ENCODE peak calls at places on chromosomes 12 and 14, in six cellular contexts. N is cardiac muscle cell, Y is upper lobe of left lung, P is fibroblast of lung, B is tibial artery, R is heart right ventricle. O is an unnamed sample.

GRCh38 chr14:54220122-54220691 is 176.6 kb upstream of the CDKN3 start:
- DNase-seq in Y (peak; percentile 54), P (no peak), R (peak; percentile 49), B (no peak), N (peak; percentile 53), O (no peak)

GRCh38 chr12:8664228-8664963 is 1.8 kb upstream of the MFAP5 start:
- DNase-seq in Y (no peak), R (peak; percentile 64), P (peak; percentile 32), N (no peak), B (peak; percentile 62), O (no peak)

GRCh38 chr12:34198924-34199323 is 176.6 kb downstream of the ALG10 start:
- DNase-seq in N (no peak), R (no peak), Y (no peak), B (no peak), P (no peak), O (no peak)

GRCh38 chr14:59591641-59592040 is 15.0 kb upstream of the CCDC175 start:
- DNase-seq in N (no peak), B (no peak), Y (no peak), P (no peak), R (no peak), O (no peak)

GRCh38 chr14:20539906-20540305 is 20.9 kb downstream of the RNASE9 start:
- DNase-seq in R (no peak), B (no peak), N (no peak), Y (no peak), P (no peak), O (no peak)

GRCh38 chr12:28089363-28089762 is 100.9 kb upstream of the CCDC91 start:
- DNase-seq in Y (no peak), B (no peak), P (peak; percentile 43), R (peak; percentile 16), N (no peak), O (no peak)

GRCh38 chr12:43099691-43100163 is 452.3 kb downstream of the ADAMTS20 start:
- DNase-seq in N (no peak), R (no peak), Y (no peak), B (no peak), P (peak; percentile 36), O (no peak)

GRCh38 chr12:78156751-78157150 is 326.1 kb downstream of the NAV3 start:
- DNase-seq in N (no peak), P (peak; percentile 23), Y (no peak), R (no peak), B (no peak), O (no peak)

GRCh38 chr14:67636361-67636919 is 16.7 kb downstream of the ARG2 start:
- DNase-seq in N (no peak), B (no peak), P (no peak), Y (no peak), R (no peak), O (no peak)

GRCh38 chr12:578743-579449 is 84.3 kb downstream of the NINJ2 start:
- DNase-seq in B (no peak), R (peak; percentile 3), N (peak; percentile 37), Y (no peak), P (peak; percentile 26), O (no peak)

GRCh38 chr12:22361785-22362184 is 27.3 kb upstream of the ST8SIA1 start:
- DNase-seq in Y (no peak), N (no peak), P (no peak), R (no peak), B (no peak), O (no peak)

GRCh38 chr12:75783093-75783877 is 248.3 kb downstream of the PHLDA1 start:
- DNase-seq in Y (no peak), R (peak; percentile 32), P (peak; percentile 41), B (no peak), N (no peak), O (no peak)

GRCh38 chr12:48824112-48824511 is 5.8 kb downstream of the CACNB3 start:
- DNase-seq in Y (no peak), R (no peak), B (no peak), N (no peak), P (no peak), O (no peak)

GRCh38 chr12:66693901-66694513 is 15.1 kb upstream of the GRIP1 start:
- DNase-seq in P (peak; percentile 64), R (peak; percentile 11), N (peak; percentile 77), B (no peak), Y (no peak), O (no peak)

GRCh38 chr14:66476964-66477363 is 9.2 kb upstream of the CCDC196 start:
- DNase-seq in Y (no peak), N (no peak), B (no peak), P (peak; percentile 34), R (no peak), O (no peak)

GRCh38 chr12:59005195-59005961 is 85.1 kb upstream of the LRIG3 start:
- DNase-seq in P (peak; percentile 8), B (no peak), Y (no peak), N (peak; percentile 5), R (no peak), O (no peak)

GRCh38 chr12:104455594-104456416 is 943 bp upstream of the CHST11 start:
- DNase-seq in N (no peak), R (no peak), B (no peak), Y (no peak), P (no peak), O (no peak)

GRCh38 chr14:62280366-62280765 is 518.1 kb downstream of the SNAPC1 start:
- DNase-seq in Y (no peak), P (no peak), R (no peak), B (no peak), N (no peak), O (no peak)

GRCh38 chr12:50986961-50987737 is 34.8 kb downstream of the HIGD1C start:
- DNase-seq in B (peak; percentile 45), Y (no peak), R (peak; percentile 61), N (peak; percentile 61), P (peak; percentile 42), O (peak; percentile 27)

GRCh38 chr12:51538149-51538548 is 52.9 kb upstream of the SCN8A start:
- DNase-seq in Y (no peak), N (no peak), B (no peak), P (no peak), R (no peak), O (no peak)

GRCh38 chr12:127162902-127163301 is 1104.1 kb upstream of the TMEM132C start:
- DNase-seq in B (no peak), P (peak; percentile 84), Y (no peak), N (no peak), R (no peak), O (no peak)

GRCh38 chr12:61097991-61098580 is 1162.1 kb upstream of the USP15 start:
- DNase-seq in P (no peak), N (peak; percentile 29), B (no peak), R (no peak), Y (peak; percentile 24), O (no peak)

GRCh38 chr12:14843425-14843887 is at the start of gene ART4:
- DNase-seq in Y (peak; percentile 49), P (no peak), R (peak; percentile 36), B (peak; percentile 41), N (no peak), O (no peak)

GRCh38 chr12:4243098-4243795 is 30.3 kb upstream of the CCND2 start:
- DNase-seq in R (no peak), B (no peak), N (no peak), Y (peak; percentile 37), P (no peak), O (no peak)

GRCh38 chr12:34398706-34399630 is 376.7 kb downstream of the ALG10 start:
- DNase-seq in B (peak; percentile 9), P (no peak), R (peak; percentile 1), N (no peak), Y (peak; percentile 64), O (no peak)

GRCh38 chr14:74835607-74836250 is 40.2 kb downstream of the PROX2 start:
- DNase-seq in B (no peak), N (no peak), R (no peak), Y (no peak), P (no peak), O (no peak)
- H3K27ac ChIP-seq in B (no peak overlapping the region), N (peak overlapping the region; percentile 27), R (no peak overlapping the region), Y (no peak overlapping the region), P (no peak overlapping the region), O (no peak overlapping the region)

GRCh38 chr14:100547633-100548294 is 39.5 kb downstream of the BEGAIN start:
- DNase-seq in P (peak; percentile 30), N (no peak), B (peak; percentile 67), Y (peak; percentile 68), R (peak; percentile 38), O (no peak)
- H3K27ac ChIP-seq in P (no peak overlapping the region), N (no peak overlapping the region), B (no peak overlapping the region), Y (no peak overlapping the region), R (no peak overlapping the region), O (no peak overlapping the region)

DNA sequence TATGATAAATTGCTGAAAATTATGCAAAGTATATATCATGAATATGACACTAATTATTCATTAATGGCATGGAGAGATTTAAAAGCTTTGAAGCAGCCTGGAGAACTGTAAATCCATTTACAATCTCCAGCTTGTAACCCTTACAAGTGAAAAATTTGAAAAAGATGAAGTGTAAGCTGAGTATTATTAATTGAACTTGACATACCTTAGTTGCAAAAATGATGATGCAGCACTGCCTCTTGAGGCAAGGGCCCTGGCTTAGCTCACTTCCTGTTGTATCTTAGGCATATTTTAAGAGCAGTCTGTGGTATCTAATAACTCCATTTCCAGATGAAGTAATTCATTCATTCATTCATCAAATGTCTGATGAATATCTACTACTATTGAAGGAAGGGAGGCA is 158.6 kb downstream of the ANO4 start:
- DNase-seq in R (no peak), N (no peak), B (no peak), P (peak; percentile 80), Y (no peak), O (no peak)
- H3K27ac ChIP-seq in R (no peak overlapping the region), N (no peak overlapping the region), B (no peak overlapping the region), P (no peak overlapping the region), Y (no peak overlapping the region), O (no peak overlapping the region)

GRCh38 chr12:40106202-40106533 is 287 bp upstream of the SLC2A13 start:
- DNase-seq in B (no peak), P (no peak), N (no peak), Y (no peak), R (no peak), O (no peak)

GRCh38 chr12:40107803-40108620 is 2.1 kb upstream of the SLC2A13 start:
- DNase-seq in N (no peak), B (no peak), P (no peak), Y (peak; percentile 32), R (no peak), O (no peak)

GRCh38 chr12:40106655-40107054 is 774 bp upstream of the SLC2A13 start:
- DNase-seq in Y (no peak), R (no peak), B (no peak), N (no peak), P (no peak), O (no peak)

GRCh38 chr12:40105515-40106201 is at the start of gene SLC2A13:
- DNase-seq in N (peak; percentile 87), Y (peak; percentile 96), P (peak; percentile 63), R (peak; percentile 65), B (peak; percentile 62), O (peak; percentile 69)

DNA sequence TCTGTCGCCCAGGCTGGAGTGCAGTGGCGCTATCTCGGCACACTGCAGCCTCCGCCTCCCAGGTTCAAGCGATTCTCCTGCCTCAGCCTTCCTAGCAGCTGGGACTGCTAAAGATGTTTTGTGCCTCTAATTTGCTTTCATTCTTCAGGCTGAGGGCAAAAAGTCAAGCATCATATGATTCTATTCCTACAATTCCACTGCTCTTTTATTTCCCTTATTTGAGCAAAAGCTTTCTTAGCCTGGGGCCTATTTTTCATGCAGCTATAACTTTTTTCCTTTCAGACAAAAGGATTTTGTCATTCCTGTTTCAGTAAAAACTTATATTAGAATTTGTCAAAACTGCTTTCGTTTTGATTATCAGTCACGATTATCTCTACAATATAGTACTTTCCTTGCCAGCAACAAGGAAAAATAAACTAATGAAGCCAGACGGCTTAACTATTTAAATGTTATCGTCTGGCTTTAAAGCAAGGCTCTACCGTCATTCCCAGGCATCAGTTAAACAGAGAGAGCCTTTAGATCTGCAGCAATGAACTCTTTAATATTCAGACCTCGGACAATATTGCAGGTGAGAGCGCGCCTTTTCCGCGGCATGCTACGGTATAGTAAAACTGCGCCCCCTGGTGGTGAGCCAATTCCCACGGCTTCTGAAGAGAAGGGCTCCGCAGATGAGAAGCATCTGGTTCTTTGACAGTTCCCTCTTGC is 1.4 kb upstream of the SLC2A13 start:
- DNase-seq in B (peak; percentile 93), P (peak; percentile 58), N (peak; percentile 94), R (peak; percentile 91), Y (peak; percentile 3), O (peak; percentile 68)
- H3K27ac ChIP-seq in B (peak overlapping the region; percentile 91), P (no peak overlapping the region), N (no peak overlapping the region), R (no peak overlapping the region), Y (peak overlapping the region; percentile 86), O (no peak overlapping the region)

O was measured in substantia nigra.